ENCODE peak calls at places on chromosomes 12 and 14, in ten cellular contexts. N is naive B cell; K is kidney glomerular epithelial cell; U is LoVo; C is stimulated activated CD4-positive, alpha-beta T cell treated with anti-CD3 and anti-CD28 coated beads, Interleukin-12 subunit alpha, Interleukin-12 subunit beta, amount 100 ng/mL, for 48 hours; A is fibroblast of lung; Z is retina; I is KBM-7; L is AG04450; F is nephron progenitor cell. D is an unnamed sample.

GRCh38 chr12:121858662-121859572 is at the start of gene HPD:
- DNase-seq in N (no peak), K (peak), U (no peak), C (no peak), A (peak), Z (peak), I (no peak), L (peak), F (peak), D (no peak)

GRCh38 chr14:106459971-106460730 is 933.8 kb downstream of the TMEM121 start:
- DNase-seq in N (peak), K (no peak), U (peak), C (peak), A (no peak), Z (no peak), I (peak), L (no peak), F (no peak), D (no peak)

GRCh38 chr12:30828686-30829085 is 73.9 kb upstream of the CAPRIN2 start:
- DNase-seq in N (no peak), K (peak), U (no peak), C (no peak), A (no peak), Z (no peak), I (no peak), L (no peak), F (no peak), D (no peak)

GRCh38 chr12:53820503-53820902 is 68.7 kb upstream of the CISTR start:
- DNase-seq in N (no peak), K (no peak), U (peak), C (no peak), A (peak), Z (no peak), I (no peak), L (no peak), F (no peak), D (no peak)

GRCh38 chr14:70803321-70804110 is 5.8 kb downstream of the MAP3K9 start:
- DNase-seq in N (peak), K (no peak), U (no peak), C (no peak), A (no peak), Z (no peak), I (no peak), L (no peak), F (no peak), D (no peak)

GRCh38 chr14:22370084-22370847 is 218.8 kb downstream of the DAD1 start:
- DNase-seq in N (no peak), K (no peak), U (no peak), C (no peak), A (no peak), Z (no peak), I (no peak), L (no peak), F (no peak), D (no peak)

GRCh38 chr12:7695159-7695930 is at the start of gene GDF3:
- DNase-seq in N (no peak), K (no peak), U (no peak), C (no peak), A (peak), Z (no peak), I (peak), L (no peak), F (no peak), D (no peak)

GRCh38 chr14:100842799-100843198 is 16.9 kb downstream of the MEG3 start:
- DNase-seq in N (no peak), K (peak), U (no peak), C (no peak), A (peak), Z (peak), I (peak), L (peak), F (no peak), D (no peak)

GRCh38 chr12:124740691-124741137 is 123.0 kb downstream of the SCARB1 start:
- DNase-seq in N (no peak), K (peak), U (no peak), C (no peak), A (no peak), Z (no peak), I (no peak), L (no peak), F (no peak), D (no peak)

GRCh38 chr12:69266045-69266635 is 26.8 kb downstream of the CPSF6 start:
- DNase-seq in N (no peak), K (no peak), U (no peak), C (no peak), A (peak), Z (no peak), I (no peak), L (peak), F (no peak), D (no peak)

GRCh38 chr14:40909906-40910305 is 696.8 kb upstream of the LRFN5 start:
- DNase-seq in N (no peak), K (no peak), U (no peak), C (no peak), A (no peak), Z (peak), I (no peak), L (no peak), F (no peak), D (no peak)

GRCh38 chr12:116303929-116304328 is 26.4 kb upstream of the MED13L start:
- DNase-seq in N (no peak), K (no peak), U (no peak), C (no peak), A (peak), Z (no peak), I (peak), L (no peak), F (no peak), D (no peak)

GRCh38 chr14:95318870-95319311 is 817 bp downstream of the CLMN start:
- DNase-seq in N (peak), K (no peak), U (no peak), C (no peak), A (no peak), Z (no peak), I (no peak), L (no peak), F (no peak), D (no peak)

GRCh38 chr14:39043352-39043943 is 59.6 kb downstream of the SEC23A start:
- DNase-seq in N (no peak), K (no peak), U (no peak), C (no peak), A (no peak), Z (no peak), I (no peak), L (no peak), F (no peak), D (no peak)

GRCh38 chr14:92513966-92514843 is 624 bp downstream of the RIN3 start:
- DNase-seq in N (no peak), K (no peak), U (no peak), C (no peak), A (peak), Z (peak), I (no peak), L (no peak), F (peak), D (no peak)